ENCODE peak calls at places on chromosomes 2 and 18, in ten cellular contexts. R is NCI-H2081; B is CD4-positive, alpha-beta T cell; S is B cell; U is NCI-H446; O is activated CD8-positive, alpha-beta memory T cell treated with anti-CD3 and anti-CD28 coated beads, Interleukin-2, amount 10 ng/mL, durations not matched to agents 7 days and 5 days; G is AG04449; L is psoas muscle; E is IMR-90; C is activated naive CD4-positive, alpha-beta T cell treated with anti-CD3 and anti-CD28 coated beads, Interleukin-2, amount 10 ng/mL, durations not matched to agents 7 days and 5 days. H is an unnamed sample.

GRCh38 chr18:22703883-22704626 is 229.1 kb upstream of the RBBP8 start:
- DNase-seq in R (peak; percentile 45), B (no peak), S (peak; percentile 32), U (peak; percentile 7), O (no peak), G (no peak), L (no peak), E (peak; percentile 40), C (no peak), H (no peak)

GRCh38 chr18:56207989-56208388 is 430.4 kb downstream of the TXNL1 start:
- DNase-seq in R (no peak), B (no peak), S (peak; percentile 30), U (no peak), O (no peak), G (no peak), L (no peak), E (no peak), C (no peak), H (no peak)

GRCh38 chr18:28091197-28091596 is 85.7 kb downstream of the CDH2 start:
- DNase-seq in R (no peak), B (no peak), S (no peak), U (no peak), O (no peak), G (no peak), L (no peak), E (no peak), C (no peak), H (no peak)

GRCh38 chr18:61569176-61569892 is 236.1 kb downstream of the CDH20 start:
- DNase-seq in R (no peak), B (no peak), S (no peak), U (peak; percentile 78), O (no peak), G (peak; percentile 63), L (no peak), E (peak; percentile 80), C (no peak), H (peak; percentile 54)

GRCh38 chr2:148812306-148812705 is 62.7 kb upstream of the KIF5C start:
- DNase-seq in R (no peak), B (no peak), S (no peak), U (peak; percentile 64), O (no peak), G (no peak), L (no peak), E (peak; percentile 51), C (no peak), H (peak; percentile 61)

GRCh38 chr2:584863-585823 is 92.1 kb downstream of the TMEM18 start:
- DNase-seq in R (no peak), B (peak; percentile 56), S (peak; percentile 45), U (no peak), O (peak; percentile 62), G (no peak), L (no peak), E (no peak), C (peak; percentile 57), H (no peak)

GRCh38 chr2:214075446-214075845 is 335.4 kb upstream of the VWC2L start:
- DNase-seq in R (no peak), B (no peak), S (no peak), U (no peak), O (no peak), G (peak; percentile 85), L (no peak), E (no peak), C (no peak), H (no peak)

GRCh38 chr18:59662008-59662701 is 35.1 kb downstream of the CCBE1 start:
- DNase-seq in R (peak; percentile 63), B (no peak), S (no peak), U (no peak), O (no peak), G (no peak), L (no peak), E (peak; percentile 72), C (no peak), H (no peak)

GRCh38 chr2:167783266-167784070 is 463.9 kb downstream of the STK39 start:
- DNase-seq in R (no peak), B (no peak), S (no peak), U (no peak), O (no peak), G (no peak), L (peak; percentile 58), E (peak; percentile 10), C (no peak), H (no peak)

GRCh38 chr2:227485429-227485828 is 13.5 kb downstream of the AGFG1 start:
- DNase-seq in R (no peak), B (no peak), S (no peak), U (no peak), O (no peak), G (no peak), L (no peak), E (no peak), C (no peak), H (no peak)

GRCh38 chr2:71827146-71827874 is 320.4 kb downstream of the CYP26B1 start:
- DNase-seq in R (no peak), B (no peak), S (no peak), U (no peak), O (no peak), G (no peak), L (no peak), E (no peak), C (no peak), H (no peak)

GRCh38 chr2:2843969-2844548 is 513.0 kb upstream of the MYT1L start:
- DNase-seq in R (peak; percentile 50), B (no peak), S (no peak), U (no peak), O (no peak), G (no peak), L (no peak), E (no peak), C (no peak), H (no peak)

GRCh38 chr2:44793322-44793870 is 148.1 kb upstream of the SIX3 start:
- DNase-seq in R (no peak), B (no peak), S (no peak), U (no peak), O (no peak), G (no peak), L (no peak), E (peak; percentile 14), C (peak; percentile 26), H (no peak)

GRCh38 chr2:16351541-16351940 is 314.1 kb downstream of the CYRIA start:
- DNase-seq in R (no peak), B (no peak), S (no peak), U (no peak), O (no peak), G (no peak), L (no peak), E (no peak), C (no peak), H (no peak)

GRCh38 chr2:11821705-11822104 is 75.3 kb downstream of the LPIN1 start:
- DNase-seq in R (no peak), B (no peak), S (no peak), U (no peak), O (no peak), G (no peak), L (no peak), E (no peak), C (no peak), H (no peak)

GRCh38 chr2:51158236-51158635 is 126.3 kb upstream of the NRXN1 start:
- DNase-seq in R (peak; percentile 97), B (no peak), S (no peak), U (peak; percentile 43), O (no peak), G (no peak), L (no peak), E (no peak), C (no peak), H (no peak)

GRCh38 chr18:40534748-40535147 is 1420.3 kb upstream of the PIK3C3 start:
- DNase-seq in R (no peak), B (no peak), S (no peak), U (no peak), O (no peak), G (no peak), L (no peak), E (peak; percentile 61), C (no peak), H (no peak)

GRCh38 chr2:48312126-48312525 is 217.8 kb upstream of the STON1 start:
- DNase-seq in R (no peak), B (no peak), S (no peak), U (no peak), O (no peak), G (no peak), L (no peak), E (no peak), C (no peak), H (no peak)

GRCh38 chr18:47118986-47119385 is 31.3 kb downstream of the HDHD2 start:
- DNase-seq in R (no peak), B (no peak), S (no peak), U (no peak), O (no peak), G (no peak), L (no peak), E (peak; percentile 65), C (no peak), H (no peak)

GRCh38 chr2:47075361-47076125 is 79.6 kb downstream of the STPG4 start:
- DNase-seq in R (no peak), B (no peak), S (no peak), U (no peak), O (no peak), G (no peak), L (no peak), E (peak; percentile 47), C (no peak), H (no peak)

GRCh38 chr2:18903750-18904149 is 314.4 kb upstream of the NT5C1B start:
- DNase-seq in R (no peak), B (no peak), S (peak; percentile 7), U (no peak), O (no peak), G (no peak), L (no peak), E (no peak), C (no peak), H (no peak)

GRCh38 chr2:238936162-238937052 is 88.5 kb downstream of the TWIST2 start:
- DNase-seq in R (no peak), B (no peak), S (no peak), U (no peak), O (peak; percentile 19), G (no peak), L (no peak), E (no peak), C (no peak), H (no peak)

GRCh38 chr18:54946149-54946581 is 13.1 kb downstream of the CCDC68 start:
- DNase-seq in R (no peak), B (no peak), S (peak; percentile 18), U (no peak), O (peak; percentile 45), G (no peak), L (no peak), E (peak; percentile 33), C (peak; percentile 43), H (peak; percentile 60)

GRCh38 chr2:141399270-141399669 is 731.5 kb downstream of the LRP1B start:
- DNase-seq in R (no peak), B (no peak), S (no peak), U (no peak), O (no peak), G (no peak), L (no peak), E (peak; percentile 14), C (no peak), H (no peak)

GRCh38 chr2:37809525-37809924 is 115.6 kb upstream of the RMDN2 start:
- DNase-seq in R (peak; percentile 24), B (no peak), S (peak; percentile 14), U (no peak), O (no peak), G (no peak), L (no peak), E (peak; percentile 65), C (no peak), H (peak; percentile 53)

GRCh38 chr18:23498877-23499570 is 4.3 kb upstream of the RMC1 start:
- DNase-seq in R (peak; percentile 72), B (peak; percentile 66), S (peak; percentile 78), U (peak; percentile 17), O (peak; percentile 85), G (peak; percentile 36), L (peak; percentile 66), E (peak; percentile 74), C (peak; percentile 83), H (peak; percentile 72)

GRCh38 chr18:12825230-12825629 is 58.8 kb downstream of the PTPN2 start:
- DNase-seq in R (no peak), B (no peak), S (no peak), U (no peak), O (no peak), G (no peak), L (no peak), E (no peak), C (no peak), H (no peak)

GRCh38 chr2:180062178-180062577 is 55.1 kb upstream of the CWC22 start:
- DNase-seq in R (no peak), B (no peak), S (no peak), U (no peak), O (no peak), G (no peak), L (no peak), E (no peak), C (no peak), H (no peak)